ENCODE peak calls at places on chromosome 6, in six cellular contexts. K is left lung, O is fibroblast of mammary gland, Z is OCI-LY7, M is tibial artery, B is BJ. W is an unnamed sample.

GRCh38 chr6:85062884-85063283 is 298.5 kb upstream of the TBX18 start:
- DNase-seq in K (no peak), O (no peak), Z (no peak), M (no peak), B (no peak), W (no peak)

GRCh38 chr6:131007286-131007685 is 55.8 kb downstream of the EPB41L2 start:
- DNase-seq in K (no peak), O (no peak), Z (no peak), M (no peak), B (no peak), W (no peak)

GRCh38 chr6:150638765-150639164 is 39.1 kb downstream of the PLEKHG1 start:
- DNase-seq in K (no peak), O (no peak), Z (no peak), M (no peak), B (no peak), W (no peak)

GRCh38 chr6:36874443-36875249 is at the start of gene PPIL1:
- DNase-seq in K (peak), O (peak), Z (peak), M (peak), B (no peak), W (peak)

GRCh38 chr6:141526985-141527384 is 605.7 kb upstream of the GJE1 start:
- DNase-seq in K (no peak), O (no peak), Z (no peak), M (no peak), B (no peak), W (no peak)

GRCh38 chr6:150622941-150623874 is 23.5 kb downstream of the PLEKHG1 start:
- DNase-seq in K (peak), O (no peak), Z (peak), M (no peak), B (no peak), W (peak)

GRCh38 chr6:120966321-120966720 is 368.0 kb downstream of the TBC1D32 start:
- DNase-seq in K (no peak), O (no peak), Z (no peak), M (no peak), B (no peak), W (no peak)

GRCh38 chr6:155014715-155015300 is 19.7 kb downstream of the TIAM2 start:
- DNase-seq in K (no peak), O (peak), Z (no peak), M (no peak), B (no peak), W (no peak)

GRCh38 chr6:127182501-127182900 is 64.0 kb downstream of the RSPO3 start:
- DNase-seq in K (no peak), O (peak), Z (no peak), M (no peak), B (peak), W (no peak)

GRCh38 chr6:55276745-55277627 is 50.3 kb upstream of the GFRAL start:
- DNase-seq in K (no peak), O (peak), Z (peak), M (no peak), B (peak), W (peak)

GRCh38 chr6:7114744-7115451 is 7.1 kb downstream of the RREB1 start:
- DNase-seq in K (no peak), O (no peak), Z (no peak), M (no peak), B (no peak), W (no peak)

GRCh38 chr6:14000901-14001300 is 76.1 kb downstream of the RNF182 start:
- DNase-seq in K (no peak), O (peak), Z (no peak), M (no peak), B (no peak), W (no peak)

GRCh38 chr6:44260011-44260410 is 2.7 kb upstream of the SLC35B2 start:
- DNase-seq in K (no peak), O (no peak), Z (no peak), M (no peak), B (no peak), W (no peak)

GRCh38 chr6:80547827-80548226 is 441.4 kb downstream of the BCKDHB start:
- DNase-seq in K (no peak), O (peak), Z (no peak), M (no peak), B (peak), W (no peak)

GRCh38 chr6:168660400-168660945 is 219.5 kb downstream of the SMOC2 start:
- DNase-seq in K (no peak), O (no peak), Z (no peak), M (peak), B (no peak), W (no peak)

GRCh38 chr6:137999815-138000214 is 107.4 kb downstream of the PERP start:
- DNase-seq in K (no peak), O (no peak), Z (no peak), M (no peak), B (no peak), W (no peak)

GRCh38 chr6:51299649-51300380 is 481.1 kb downstream of the TFAP2B start:
- DNase-seq in K (no peak), O (no peak), Z (no peak), M (no peak), B (no peak), W (no peak)

GRCh38 chr6:146819596-146820320 is 221.0 kb downstream of the ADGB start:
- DNase-seq in K (no peak), O (peak), Z (no peak), M (no peak), B (no peak), W (no peak)

GRCh38 chr6:130622142-130622541 is 205.1 kb upstream of the SMLR1 start:
- DNase-seq in K (no peak), O (no peak), Z (no peak), M (no peak), B (no peak), W (no peak)

GRCh38 chr6:95797054-95797453 is 218.7 kb upstream of the FUT9 start:
- DNase-seq in K (peak), O (no peak), Z (no peak), M (no peak), B (no peak), W (no peak)

GRCh38 chr6:169250660-169251059 is 3.0 kb downstream of the THBS2 start:
- DNase-seq in K (peak), O (peak), Z (no peak), M (peak), B (peak), W (no peak)

GRCh38 chr6:30603961-30604360 is 13.1 kb downstream of the PPP1R10 start:
- DNase-seq in K (no peak), O (no peak), Z (no peak), M (no peak), B (no peak), W (no peak)

GRCh38 chr6:26493258-26493657 is 6.8 kb upstream of the BTN1A1 start:
- DNase-seq in K (no peak), O (peak), Z (peak), M (no peak), B (no peak), W (peak)

GRCh38 chr6:69871107-69871506 is 4.8 kb downstream of the COL19A1 start:
- DNase-seq in K (no peak), O (no peak), Z (no peak), M (no peak), B (no peak), W (no peak)

GRCh38 chr6:118171852-118172251 is 264.8 kb downstream of the SLC35F1 start:
- DNase-seq in K (no peak), O (peak), Z (no peak), M (no peak), B (no peak), W (no peak)

GRCh38 chr6:7050911-7051779 is 56.6 kb upstream of the RREB1 start:
- DNase-seq in K (peak), O (peak), Z (no peak), M (no peak), B (no peak), W (peak)

GRCh38 chr6:117317261-117317660 is 51.9 kb downstream of the VGLL2 start:
- DNase-seq in K (no peak), O (peak), Z (peak), M (no peak), B (no peak), W (no peak)

GRCh38 chr6:79813854-79814477 is 133.4 kb downstream of the ELOVL4 start:
- DNase-seq in K (no peak), O (peak), Z (peak), M (peak), B (no peak), W (peak)

GRCh38 chr6:166408936-166409755 is 26.4 kb upstream of the MPC1 start:
- DNase-seq in K (no peak), O (peak), Z (no peak), M (peak), B (no peak), W (no peak)

GRCh38 chr6:63267046-63267445 is 52.7 kb downstream of the LGSN start:
- DNase-seq in K (no peak), O (no peak), Z (no peak), M (no peak), B (no peak), W (no peak)

GRCh38 chr6:166605752-166606151 is 19.3 kb upstream of the RAMACL start:
- DNase-seq in K (no peak), O (no peak), Z (no peak), M (no peak), B (no peak), W (no peak)

GRCh38 chr6:150730801-150731445 is 131.2 kb downstream of the PLEKHG1 start:
- DNase-seq in K (no peak), O (no peak), Z (no peak), M (no peak), B (peak), W (no peak)

GRCh38 chr6:157982297-157982579 is 575 bp downstream of the SYNJ2 start:
- DNase-seq in K (peak), O (peak), Z (no peak), M (peak), B (no peak), W (peak)

GRCh38 chr6:157983439-157984119 is 1.9 kb downstream of the SYNJ2 start:
- DNase-seq in K (no peak), O (peak), Z (no peak), M (peak), B (no peak), W (no peak)

GRCh38 chr6:157981395-157982296 is at the start of gene SYNJ2:
- DNase-seq in K (peak), O (peak), Z (no peak), M (peak), B (peak), W (peak)

GRCh38 chr6:157984165-157984564 is 2.5 kb downstream of the SYNJ2 start:
- DNase-seq in K (no peak), O (no peak), Z (no peak), M (peak), B (no peak), W (no peak)

GRCh38 chr6:157982580-157983438 is 1.1 kb downstream of the SYNJ2 start:
- DNase-seq in K (peak), O (peak), Z (no peak), M (peak), B (no peak), W (no peak)
- TF ChIP-seq CTCF in K (no peak), O (peak), Z (no peak), M (peak), B (peak), W (no peak)

DNA sequence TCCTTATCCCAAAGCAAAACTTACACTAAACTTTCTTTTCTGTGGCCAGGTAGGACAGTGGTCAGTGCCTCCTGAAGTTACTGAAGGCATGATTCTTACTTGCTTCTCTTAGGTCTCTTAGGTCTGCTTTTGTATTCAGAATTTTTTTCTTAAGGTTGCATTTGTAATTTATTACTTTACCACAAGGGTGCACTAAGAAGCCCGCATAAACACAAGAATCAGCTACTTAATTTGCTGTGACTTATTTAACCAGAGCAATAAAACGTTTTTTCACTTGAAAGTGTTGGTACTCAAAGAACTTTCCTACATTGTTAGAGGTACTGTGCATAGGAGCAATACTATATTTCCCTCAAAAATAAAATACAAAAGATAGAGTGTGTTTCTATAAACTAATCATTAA is 75.4 kb upstream of the LAMA2 start:
- DNase-seq in K (no peak), O (peak), Z (peak), M (no peak), B (no peak), W (no peak)
- TF ChIP-seq CTCF in K (peak), O (peak), Z (peak), M (peak), B (peak), W (peak)

DNA sequence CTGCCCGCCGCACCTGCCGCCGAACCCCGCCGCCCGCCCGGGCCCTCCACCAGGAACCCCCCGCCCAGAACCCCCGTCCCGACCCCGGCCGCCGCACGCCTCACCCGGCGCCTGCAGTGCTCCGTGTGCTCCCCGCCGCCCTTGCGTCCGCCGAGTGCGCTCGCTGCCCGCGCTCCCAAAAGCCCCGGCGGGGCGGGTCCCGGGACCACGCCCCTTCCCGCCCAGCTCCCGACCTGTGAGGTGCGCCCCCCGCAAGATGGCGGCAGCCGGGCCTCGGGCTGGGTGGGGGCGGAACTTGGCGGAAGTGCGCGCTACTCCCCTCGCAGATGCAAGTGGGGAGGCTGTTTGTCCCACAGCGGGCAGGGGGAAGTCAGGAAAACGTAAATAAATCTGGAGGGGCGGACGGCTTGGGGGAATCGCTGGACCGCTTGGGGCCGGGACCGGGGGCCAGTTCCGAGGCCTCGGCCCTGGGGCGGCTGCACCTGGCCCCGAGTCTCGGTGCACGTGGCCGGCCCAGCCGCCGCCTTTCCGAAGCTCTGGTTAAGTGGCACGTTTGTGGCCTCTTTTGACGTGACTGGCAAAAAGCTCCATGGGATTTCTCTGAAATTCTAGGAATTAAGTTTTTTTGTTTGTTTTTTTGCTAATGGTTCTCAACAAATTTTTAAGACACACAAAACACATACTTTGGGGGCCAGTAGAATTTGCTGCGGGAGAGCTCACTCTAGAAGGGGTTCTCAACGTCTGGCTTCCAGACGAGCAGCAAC is at the start of gene EZR:
- DNase-seq in K (peak), O (peak), Z (peak), M (peak), B (no peak), W (peak)
- TF ChIP-seq CTCF in K (no peak), O (no peak), Z (peak), M (no peak), B (no peak), W (peak)

GRCh38 chr6:134178230-134179044 is 126.0 kb upstream of the SLC2A12 start:
- DNase-seq in K (peak), O (peak), Z (peak), M (peak), B (peak), W (peak)
- TF ChIP-seq CTCF in K (peak), O (peak), Z (peak), M (peak), B (peak), W (peak)

GRCh38 chr6:29019629-29020028 is 14.5 kb upstream of the ZNF311 start:
- DNase-seq in K (no peak), O (no peak), Z (no peak), M (no peak), B (no peak), W (no peak)

GRCh38 chr6:29016559-29017427 is 11.7 kb upstream of the ZNF311 start:
- DNase-seq in K (peak), O (peak), Z (peak), M (peak), B (no peak), W (peak)

GRCh38 chr6:29011276-29011734 is 6.2 kb upstream of the ZNF311 start:
- DNase-seq in K (no peak), O (peak), Z (peak), M (no peak), B (no peak), W (peak)

GRCh38 chr6:29017428-29017802 is 12.3 kb upstream of the ZNF311 start:
- DNase-seq in K (no peak), O (no peak), Z (no peak), M (no peak), B (no peak), W (no peak)

GRCh38 chr6:29014729-29015608 is 9.9 kb upstream of the ZNF311 start:
- DNase-seq in K (peak), O (peak), Z (no peak), M (no peak), B (no peak), W (no peak)
- TF ChIP-seq CTCF in K (no peak), O (no peak), Z (no peak), M (no peak), B (peak), W (no peak)

DNA sequence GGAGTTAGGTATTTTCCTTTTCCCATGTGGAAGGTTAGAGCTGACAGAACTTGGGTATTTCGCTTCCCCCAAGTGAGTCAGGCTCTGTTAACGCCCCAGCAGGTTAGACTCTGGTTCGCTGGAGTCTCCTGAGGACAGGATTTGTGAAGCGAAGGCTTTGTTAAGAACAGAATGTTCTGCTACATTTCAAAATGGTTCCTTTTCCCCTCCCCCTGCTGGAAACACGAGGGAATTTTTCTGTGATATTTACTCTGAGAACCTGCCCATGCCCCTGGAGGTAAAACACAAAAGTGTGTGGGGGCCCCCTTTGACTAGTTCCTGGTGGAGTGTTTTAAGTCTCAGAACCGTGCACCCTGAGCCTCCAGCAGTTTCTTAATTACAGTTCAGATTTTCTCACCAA is 731.4 kb upstream of the CITED2 start:
- DNase-seq in K (no peak), O (peak), Z (no peak), M (no peak), B (no peak), W (no peak)
- TF ChIP-seq CTCF in K (no peak), O (peak), Z (peak), M (peak), B (peak), W (no peak)

GRCh38 chr6:116020738-116021137 is 40.0 kb downstream of the FRK start:
- DNase-seq in K (no peak), O (no peak), Z (no peak), M (no peak), B (no peak), W (no peak)
- TF ChIP-seq CTCF in K (no peak), O (no peak), Z (no peak), M (no peak), B (no peak), W (no peak)